ENCODE peak calls at places on chromosomes 11 and 22, in eight cellular contexts. B is A549; X is CD4-positive, alpha-beta T cell; O is Calu3; M is endothelial cell; K is K562; L is fibroblast of lung; I is heart right ventricle. P is an unnamed sample.

GRCh38 chr11:65947133-65947532 is 1.9 kb downstream of the TSGA10IP start:
- DNase-seq in M (no peak), K (no peak), X (no peak), L (no peak), B (no peak), I (no peak), O (no peak), P (no peak)

GRCh38 chr11:21634491-21634890 is 558.4 kb upstream of the ANO5 start:
- DNase-seq in X (no peak), B (no peak), M (no peak), K (no peak), L (no peak), O (no peak), I (no peak), P (no peak)

GRCh38 chr11:64619811-64620285 is 28.8 kb downstream of the SLC22A12 start:
- DNase-seq in X (no peak), M (no peak), I (no peak), L (peak; percentile 43), K (peak; percentile 63), O (no peak), B (no peak), P (no peak)

GRCh38 chr22:27317961-27318360 is 483.6 kb downstream of the MN1 start:
- DNase-seq in I (no peak), O (no peak), L (peak; percentile 68), K (no peak), B (no peak), M (no peak), X (no peak), P (no peak)

GRCh38 chr11:46363031-46363407 is 15.8 kb downstream of the DGKZ start:
- DNase-seq in B (no peak), I (peak; percentile 66), O (peak; percentile 83), M (peak; percentile 65), L (peak; percentile 74), K (no peak), X (no peak), P (no peak)

GRCh38 chr11:124108158-124108557 is 7.1 kb upstream of the VWA5A start:
- DNase-seq in M (peak; percentile 32), O (peak; percentile 2), I (no peak), B (no peak), X (no peak), K (peak; percentile 29), L (peak; percentile 28), P (no peak)

GRCh38 chr22:22770280-22770871 is 117.2 kb upstream of the IGLL5 start:
- DNase-seq in B (peak; percentile 33), O (peak; percentile 84), I (peak; percentile 30), M (peak; percentile 76), L (peak; percentile 4), K (peak; percentile 100), X (peak; percentile 30), P (peak; percentile 46)

GRCh38 chr11:60924110-60924905 is at the start of gene TMEM132A:
- DNase-seq in M (peak; percentile 79), O (peak; percentile 82), I (peak; percentile 75), B (peak; percentile 93), X (no peak), L (peak; percentile 73), K (peak; percentile 86), P (no peak)

GRCh38 chr11:19121646-19122045 is 4.7 kb downstream of the ZDHHC13 start:
- DNase-seq in X (no peak), B (no peak), O (no peak), I (no peak), K (no peak), M (no peak), L (peak; percentile 25), P (no peak)

GRCh38 chr11:113477321-113477720 is 2.1 kb upstream of the DRD2 start:
- DNase-seq in K (no peak), L (no peak), B (no peak), M (no peak), O (no peak), X (no peak), I (no peak), P (no peak)

GRCh38 chr11:113521737-113522517 is 46.7 kb upstream of the DRD2 start:
- DNase-seq in O (no peak), L (no peak), I (no peak), X (no peak), M (no peak), B (no peak), K (no peak), P (no peak)

GRCh38 chr22:50306753-50307749 is at the start of gene PLXNB2:
- DNase-seq in K (peak; percentile 80), M (peak; percentile 67), O (peak; percentile 86), I (peak; percentile 87), X (no peak), L (peak; percentile 79), B (peak; percentile 40), P (no peak)

GRCh38 chr22:17781319-17782031 is 7.2 kb upstream of the BID start:
- DNase-seq in O (peak; percentile 56), M (no peak), B (peak; percentile 68), L (peak; percentile 85), K (no peak), I (no peak), X (peak; percentile 11), P (peak; percentile 61)

GRCh38 chr11:77063407-77063806 is 3.4 kb upstream of the CAPN5 start:
- DNase-seq in K (no peak), X (no peak), B (no peak), L (no peak), O (no peak), M (no peak), I (no peak), P (no peak)

GRCh38 chr11:124896071-124896750 is 1.5 kb downstream of the ROBO4 start:
- DNase-seq in L (peak; percentile 46), M (no peak), I (no peak), K (no peak), O (no peak), X (no peak), B (no peak), P (no peak)

GRCh38 chr22:25086902-25087282 is 112.8 kb upstream of the CRYBB3 start:
- DNase-seq in X (no peak), M (no peak), O (no peak), B (no peak), K (no peak), L (no peak), I (no peak), P (no peak)

GRCh38 chr11:8268530-8269461 is 5.1 kb upstream of the LMO1 start:
- DNase-seq in M (peak; percentile 38), K (no peak), X (no peak), I (no peak), O (no peak), L (peak; percentile 29), B (no peak), P (no peak)

GRCh38 chr11:65981101-65981740 is 19.7 kb downstream of the SART1 start:
- DNase-seq in K (no peak), B (no peak), X (no peak), M (no peak), I (no peak), O (no peak), L (no peak), P (no peak)

DNA sequence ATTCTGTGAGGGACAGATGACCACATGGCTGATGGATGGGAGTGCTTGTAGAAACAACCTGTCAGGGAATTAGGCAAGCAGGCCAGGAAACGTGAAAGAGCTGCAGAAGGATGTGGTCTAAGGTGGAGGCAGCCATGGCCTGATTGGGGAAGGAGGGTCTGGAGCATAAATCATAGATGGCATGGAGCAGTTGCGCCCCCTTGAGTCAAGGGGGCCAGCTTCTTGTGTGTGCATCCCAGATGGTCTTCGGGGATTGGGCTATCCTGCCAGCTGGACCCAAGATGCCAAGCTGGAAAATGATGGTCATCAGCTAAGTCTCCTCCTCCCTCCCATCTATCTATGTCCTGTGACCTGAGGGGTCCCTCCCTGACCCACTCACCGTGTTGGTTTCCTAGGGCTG is 119.4 kb upstream of the CLPB start:
- DNase-seq in L (no peak), O (no peak), X (no peak), K (peak; percentile 28), B (no peak), M (no peak), I (no peak), P (no peak)
- TF ChIP-seq CTCF in L (no peak), O (no peak), X (no peak), K (peak; percentile 60), B (no peak), M (no peak), I (peak; percentile 37), P (peak; percentile 28)

DNA sequence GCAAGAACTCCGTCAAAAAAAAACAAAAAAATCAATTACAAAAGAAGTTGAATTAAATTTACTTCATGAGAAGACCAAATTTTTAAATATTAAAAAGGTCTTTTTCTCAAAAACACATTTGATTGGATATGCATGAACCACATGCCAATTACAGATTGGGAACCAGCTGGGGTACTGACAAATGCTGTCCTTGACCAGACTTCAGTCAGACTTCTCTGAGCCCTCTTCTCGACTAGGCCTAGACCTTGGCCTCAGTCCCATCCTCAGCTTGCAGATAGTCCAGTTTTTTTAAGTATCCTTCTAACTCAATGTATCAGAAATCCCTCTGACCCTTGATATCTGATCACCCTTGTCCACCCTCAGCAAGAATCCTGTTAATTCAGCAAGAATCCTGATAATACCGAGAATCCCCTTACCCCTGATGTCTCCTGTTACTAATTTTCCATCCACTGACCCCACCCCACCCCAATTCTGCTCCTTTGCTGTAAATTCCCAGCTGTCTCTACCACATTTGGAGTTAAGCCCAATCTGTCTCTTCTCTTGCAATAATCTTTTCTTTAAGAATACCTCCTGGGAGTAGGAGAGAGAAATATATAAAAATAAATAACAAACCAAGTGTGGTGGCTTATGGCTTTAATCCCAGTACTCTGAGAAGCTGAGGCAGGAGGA is 30.9 kb downstream of the OR4D9 start:
- DNase-seq in K (no peak), L (no peak), M (no peak), B (no peak), I (no peak), X (no peak), O (no peak), P (no peak)
- TF ChIP-seq CTCF in K (no peak), L (no peak), M (no peak), B (no peak), I (no peak), X (no peak), O (no peak), P (no peak)

DNA sequence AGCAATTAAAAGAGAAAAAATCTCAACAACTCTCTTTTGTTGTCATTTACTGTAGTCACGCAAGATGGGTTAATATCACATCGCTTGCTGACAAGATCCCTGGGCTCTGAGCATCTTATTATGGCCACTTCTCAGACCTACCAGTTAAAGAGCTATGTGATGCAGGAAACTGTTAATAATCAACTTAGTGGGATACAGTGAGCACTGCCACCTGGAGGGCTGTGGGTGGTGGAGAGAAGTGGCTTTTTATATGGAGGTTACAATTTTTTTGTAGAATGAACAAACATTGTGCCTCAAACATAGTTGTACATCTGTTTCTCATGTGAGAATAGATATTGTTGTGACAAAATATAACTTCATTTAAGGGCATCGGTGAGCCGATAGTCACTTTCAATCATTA is 181.0 kb downstream of the TENM4 start:
- DNase-seq in O (no peak), M (no peak), I (no peak), X (no peak), K (no peak), L (no peak), B (peak; percentile 15), P (no peak)
- TF ChIP-seq CTCF in O (no peak), M (no peak), I (no peak), X (no peak), K (no peak), L (peak; percentile 5), B (peak; percentile 35), P (no peak)

DNA sequence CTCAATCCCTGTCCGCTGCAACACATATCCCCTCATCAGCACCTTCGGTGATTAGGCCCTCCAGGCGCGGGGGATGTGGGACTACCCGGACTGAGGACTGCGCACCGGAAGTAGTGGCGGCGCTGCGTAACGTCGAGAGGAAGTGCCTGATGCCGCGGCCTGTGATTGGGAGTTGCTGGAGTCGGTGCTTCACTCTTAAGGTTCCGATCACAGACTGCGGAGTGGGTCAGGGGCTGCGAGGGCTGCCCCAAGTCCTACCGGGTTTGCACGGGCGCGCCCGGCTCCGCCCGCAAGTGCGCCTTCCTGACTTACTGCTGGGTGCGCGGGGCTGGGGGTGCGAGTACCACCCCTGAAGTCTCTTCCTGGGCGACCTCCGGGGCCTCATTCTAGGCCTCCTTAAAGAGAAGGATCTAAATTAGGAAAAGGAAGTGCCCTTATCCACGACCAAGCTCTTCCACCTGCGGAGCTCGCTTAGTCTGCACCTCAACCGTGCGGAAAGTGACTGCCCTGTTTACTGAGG is at the start of gene ALKBH3:
- DNase-seq in X (peak; percentile 88), I (peak; percentile 90), M (peak; percentile 88), L (peak; percentile 96), K (peak; percentile 79), B (peak; percentile 70), O (peak; percentile 91), P (peak; percentile 86)
- TF ChIP-seq CTCF in X (no peak), I (no peak), M (no peak), L (no peak), K (no peak), B (no peak), O (no peak), P (no peak)